ENCODE peak calls at places on chromosome 15, in six cellular contexts. One of them, this sample, is unnamed.

GRCh38 chr15:98381446-98381845 is 266.9 kb upstream of the IGF1R start:
- DNase-seq in EL: no peak
- DNase-seq in NCI-H345: no peak
- DNase-seq in AG04450: no peak
- DNase-seq in left ventricle myocardium inferior: no peak
- DNase-seq in testis: no peak
- DNase-seq in this sample: no peak

GRCh38 chr15:38854506-38854905 is 289.9 kb upstream of the RASGRP1 start:
- DNase-seq in AG04450: no peak
- DNase-seq in NCI-H345: no peak
- DNase-seq in left ventricle myocardium inferior: no peak
- DNase-seq in testis: no peak
- DNase-seq in EL: no peak
- DNase-seq in this sample: no peak

GRCh38 chr15:33311312-33311971 is 675 bp downstream of the RYR3 start:
- DNase-seq in NCI-H345: no peak
- DNase-seq in testis: no peak
- DNase-seq in AG04450: no peak
- DNase-seq in left ventricle myocardium inferior: no peak
- DNase-seq in EL: no peak
- DNase-seq in this sample: no peak

GRCh38 chr15:63146684-63147083 is 10.6 kb downstream of the RPS27L start:
- DNase-seq in NCI-H345: no peak
- DNase-seq in AG04450: no peak
- DNase-seq in testis: no peak
- DNase-seq in left ventricle myocardium inferior: no peak
- DNase-seq in EL: no peak
- DNase-seq in this sample: peak

GRCh38 chr15:59549339-59549807 is 62.2 kb upstream of the GCNT3 start:
- DNase-seq in NCI-H345: no peak
- DNase-seq in AG04450: no peak
- DNase-seq in left ventricle myocardium inferior: no peak
- DNase-seq in testis: no peak
- DNase-seq in EL: no peak
- DNase-seq in this sample: no peak

GRCh38 chr15:36370735-36371115 is 208.7 kb upstream of the CDIN1 start:
- DNase-seq in testis: no peak
- DNase-seq in left ventricle myocardium inferior: no peak
- DNase-seq in AG04450: no peak
- DNase-seq in EL: peak
- DNase-seq in NCI-H345: no peak
- DNase-seq in this sample: no peak

GRCh38 chr15:32824777-32825176 is 107.0 kb downstream of the GREM1 start:
- DNase-seq in AG04450: peak
- DNase-seq in testis: no peak
- DNase-seq in left ventricle myocardium inferior: no peak
- DNase-seq in NCI-H345: no peak
- DNase-seq in EL: peak
- DNase-seq in this sample: peak

GRCh38 chr15:101684384-101684783 is 32.2 kb upstream of the TM2D3 start:
- DNase-seq in left ventricle myocardium inferior: no peak
- DNase-seq in EL: peak
- DNase-seq in AG04450: peak
- DNase-seq in NCI-H345: no peak
- DNase-seq in testis: no peak
- DNase-seq in this sample: peak

GRCh38 chr15:61034793-61035710 is 194.1 kb downstream of the RORA start:
- DNase-seq in NCI-H345: no peak
- DNase-seq in EL: peak
- DNase-seq in AG04450: no peak
- DNase-seq in left ventricle myocardium inferior: no peak
- DNase-seq in testis: no peak
- DNase-seq in this sample: peak

GRCh38 chr15:91530951-91531582 is 322.4 kb upstream of the SLCO3A1 start:
- DNase-seq in NCI-H345: no peak
- DNase-seq in testis: no peak
- DNase-seq in EL: no peak
- DNase-seq in AG04450: no peak
- DNase-seq in left ventricle myocardium inferior: no peak
- DNase-seq in this sample: no peak

GRCh38 chr15:25568751-25569150 is 129.9 kb upstream of the UBE3A start:
- DNase-seq in AG04450: no peak
- DNase-seq in EL: no peak
- DNase-seq in NCI-H345: no peak
- DNase-seq in left ventricle myocardium inferior: peak
- DNase-seq in testis: peak
- DNase-seq in this sample: no peak

GRCh38 chr15:48334260-48334659 is 3.0 kb downstream of the DUT start:
- DNase-seq in testis: no peak
- DNase-seq in EL: no peak
- DNase-seq in left ventricle myocardium inferior: no peak
- DNase-seq in AG04450: no peak
- DNase-seq in NCI-H345: no peak
- DNase-seq in this sample: no peak

GRCh38 chr15:42404461-42405235 is 45.3 kb downstream of the CAPN3 start:
- DNase-seq in testis: no peak
- DNase-seq in EL: no peak
- DNase-seq in NCI-H345: no peak
- DNase-seq in left ventricle myocardium inferior: no peak
- DNase-seq in AG04450: no peak
- DNase-seq in this sample: no peak

GRCh38 chr15:82952156-82953081 is at the start of gene HOMER2:
- DNase-seq in left ventricle myocardium inferior: peak
- DNase-seq in testis: peak
- DNase-seq in AG04450: no peak
- DNase-seq in EL: peak
- DNase-seq in NCI-H345: peak
- DNase-seq in this sample: no peak

GRCh38 chr15:36882487-36883108 is 217.8 kb downstream of the MEIS2 start:
- DNase-seq in testis: no peak
- DNase-seq in EL: peak
- DNase-seq in AG04450: no peak
- DNase-seq in left ventricle myocardium inferior: peak
- DNase-seq in NCI-H345: no peak
- DNase-seq in this sample: no peak

GRCh38 chr15:70400766-70401541 is 303.2 kb upstream of the TLE3 start:
- DNase-seq in NCI-H345: no peak
- DNase-seq in left ventricle myocardium inferior: no peak
- DNase-seq in AG04450: no peak
- DNase-seq in EL: no peak
- DNase-seq in testis: no peak
- DNase-seq in this sample: no peak

GRCh38 chr15:67923647-67923971 is 83.8 kb upstream of the RNU6-1 start:
- DNase-seq in NCI-H345: no peak
- DNase-seq in AG04450: no peak
- DNase-seq in left ventricle myocardium inferior: no peak
- DNase-seq in EL: no peak
- DNase-seq in testis: no peak
- DNase-seq in this sample: no peak

GRCh38 chr15:80585544-80586018 is 109.5 kb upstream of the ABHD17C start:
- DNase-seq in NCI-H345: peak
- DNase-seq in testis: no peak
- DNase-seq in AG04450: no peak
- DNase-seq in left ventricle myocardium inferior: no peak
- DNase-seq in EL: no peak
- DNase-seq in this sample: no peak

GRCh38 chr15:25178835-25179672 is 224.3 kb downstream of the SNRPN start:
- DNase-seq in NCI-H345: no peak
- DNase-seq in left ventricle myocardium inferior: peak
- DNase-seq in AG04450: no peak
- DNase-seq in EL: no peak
- DNase-seq in testis: peak
- DNase-seq in this sample: no peak

GRCh38 chr15:32861741-32862140 is 143.9 kb downstream of the GREM1 start:
- DNase-seq in EL: peak
- DNase-seq in AG04450: no peak
- DNase-seq in NCI-H345: no peak
- DNase-seq in left ventricle myocardium inferior: no peak
- DNase-seq in testis: peak
- DNase-seq in this sample: peak

GRCh38 chr15:100787567-100787941 is 92.1 kb upstream of the ALDH1A3 start:
- DNase-seq in testis: no peak
- DNase-seq in NCI-H345: no peak
- DNase-seq in AG04450: no peak
- DNase-seq in left ventricle myocardium inferior: no peak
- DNase-seq in EL: no peak
- DNase-seq in this sample: no peak

GRCh38 chr15:78671626-78672211 is 30.7 kb upstream of the CHRNB4 start:
- DNase-seq in NCI-H345: no peak
- DNase-seq in EL: no peak
- DNase-seq in AG04450: no peak
- DNase-seq in testis: no peak
- DNase-seq in left ventricle myocardium inferior: no peak
- DNase-seq in this sample: no peak

GRCh38 chr15:88505721-88506120 is 38.2 kb downstream of the MRPS11 start:
- DNase-seq in testis: no peak
- DNase-seq in EL: no peak
- DNase-seq in NCI-H345: no peak
- DNase-seq in AG04450: no peak
- DNase-seq in left ventricle myocardium inferior: no peak
- DNase-seq in this sample: no peak

GRCh38 chr15:60154764-60155163 is 150.7 kb downstream of the FOXB1 start:
- DNase-seq in EL: no peak
- DNase-seq in left ventricle myocardium inferior: no peak
- DNase-seq in testis: no peak
- DNase-seq in AG04450: no peak
- DNase-seq in NCI-H345: no peak
- DNase-seq in this sample: no peak

GRCh38 chr15:58344164-58345070 is 87.4 kb upstream of the LIPC start:
- DNase-seq in testis: no peak
- DNase-seq in EL: no peak
- DNase-seq in AG04450: no peak
- DNase-seq in NCI-H345: no peak
- DNase-seq in left ventricle myocardium inferior: no peak
- DNase-seq in this sample: no peak

GRCh38 chr15:62775932-62776331 is 266.6 kb upstream of the TPM1 start:
- DNase-seq in NCI-H345: no peak
- DNase-seq in EL: no peak
- DNase-seq in testis: no peak
- DNase-seq in left ventricle myocardium inferior: no peak
- DNase-seq in AG04450: no peak
- DNase-seq in this sample: no peak

GRCh38 chr15:43268111-43269105 is 1.7 kb upstream of the TGM5 start:
- DNase-seq in AG04450: no peak
- DNase-seq in EL: peak
- DNase-seq in left ventricle myocardium inferior: no peak
- DNase-seq in testis: peak
- DNase-seq in NCI-H345: no peak
- DNase-seq in this sample: no peak

GRCh38 chr15:101068961-101069734 is 150.0 kb downstream of the LRRK1 start:
- DNase-seq in testis: peak
- DNase-seq in NCI-H345: no peak
- DNase-seq in left ventricle myocardium inferior: no peak
- DNase-seq in EL: peak
- DNase-seq in AG04450: no peak
- DNase-seq in this sample: no peak

GRCh38 chr15:74468341-74469032 is 7.5 kb upstream of the UBL7 start:
- DNase-seq in AG04450: no peak
- DNase-seq in NCI-H345: no peak
- DNase-seq in EL: no peak
- DNase-seq in left ventricle myocardium inferior: no peak
- DNase-seq in testis: no peak
- DNase-seq in this sample: no peak

GRCh38 chr15:92638291-92638708 is 17.3 kb downstream of the FAM174B start:
- DNase-seq in left ventricle myocardium inferior: no peak
- DNase-seq in NCI-H345: peak
- DNase-seq in EL: no peak
- DNase-seq in AG04450: peak
- DNase-seq in testis: no peak
- DNase-seq in this sample: no peak

GRCh38 chr15:66369773-66370651 is 13.5 kb upstream of the TIPIN start:
- DNase-seq in left ventricle myocardium inferior: no peak
- DNase-seq in NCI-H345: peak
- DNase-seq in testis: no peak
- DNase-seq in AG04450: no peak
- DNase-seq in EL: peak
- DNase-seq in this sample: no peak

GRCh38 chr15:29860872-29861271 is 38.6 kb upstream of the TJP1 start:
- DNase-seq in NCI-H345: no peak
- DNase-seq in EL: no peak
- DNase-seq in testis: no peak
- DNase-seq in left ventricle myocardium inferior: no peak
- DNase-seq in AG04450: no peak
- DNase-seq in this sample: no peak

GRCh38 chr15:77975332-77976119 is 102.0 kb downstream of the TBC1D2B start:
- DNase-seq in testis: peak
- DNase-seq in left ventricle myocardium inferior: peak
- DNase-seq in EL: no peak
- DNase-seq in NCI-H345: no peak
- DNase-seq in AG04450: no peak
- DNase-seq in this sample: no peak

GRCh38 chr15:41987246-41987924 is 15.0 kb upstream of the EHD4 start:
- DNase-seq in left ventricle myocardium inferior: no peak
- DNase-seq in testis: no peak
- DNase-seq in EL: no peak
- DNase-seq in AG04450: no peak
- DNase-seq in NCI-H345: no peak
- DNase-seq in this sample: no peak

GRCh38 chr15:57444877-57445513 is 68.7 kb downstream of the CGNL1 start:
- DNase-seq in NCI-H345: no peak
- DNase-seq in AG04450: no peak
- DNase-seq in testis: no peak
- DNase-seq in left ventricle myocardium inferior: no peak
- DNase-seq in EL: peak
- DNase-seq in this sample: no peak

GRCh38 chr15:72206677-72207000 is 9.1 kb upstream of the GRAMD2A start:
- DNase-seq in testis: no peak
- DNase-seq in EL: no peak
- DNase-seq in NCI-H345: no peak
- DNase-seq in AG04450: no peak
- DNase-seq in left ventricle myocardium inferior: no peak
- DNase-seq in this sample: no peak

GRCh38 chr15:55224892-55225291 is 28.2 kb upstream of the RSL24D1 start:
- DNase-seq in testis: no peak
- DNase-seq in AG04450: no peak
- DNase-seq in left ventricle myocardium inferior: no peak
- DNase-seq in NCI-H345: no peak
- DNase-seq in EL: no peak
- DNase-seq in this sample: no peak

This sample was measured in brain microvascular endothelial cell.